ENCODE peak calls at places on chromosome X, in nine cellular contexts. W is endothelial cell, J is GM13976, D is GM23338, S is mammary epithelial cell, U is sigmoid colon, F is fibroblast of the aortic adventitia, T is WTC11, A is cardiac muscle cell. Y is an unnamed sample.

GRCh38 chrX:10906861-10907260 is 204.3 kb upstream of the HCCS start:
- DNase-seq in T (no peak), J (no peak), A (no peak), D (no peak), W (no peak), S (no peak), F (no peak), U (no peak), Y (no peak)

GRCh38 chrX:48461830-48462229 is 8.2 kb downstream of the SLC38A5 start:
- DNase-seq in A (no peak), U (no peak), F (no peak), W (no peak), D (no peak), J (peak; percentile 18), T (no peak), S (peak; percentile 82), Y (no peak)

GRCh38 chrX:101232316-101232715 is 12.7 kb downstream of the DRP2 start:
- DNase-seq in J (no peak), T (no peak), F (no peak), U (no peak), W (no peak), S (no peak), D (no peak), A (no peak), Y (no peak)

GRCh38 chrX:80354966-80355465 is 65.2 kb upstream of the TENT5D start:
- DNase-seq in J (no peak), T (no peak), A (no peak), D (no peak), W (no peak), U (no peak), S (no peak), F (no peak), Y (no peak)

GRCh38 chrX:151830911-151831310 is 81.8 kb upstream of the MAGEA4 start:
- DNase-seq in J (no peak), U (no peak), W (peak; percentile 3), F (peak; percentile 1), S (no peak), A (no peak), T (no peak), D (peak; percentile 28), Y (no peak)

GRCh38 chrX:80471582-80471981 is 51.3 kb downstream of the TENT5D start:
- DNase-seq in D (no peak), A (no peak), T (no peak), U (no peak), J (no peak), W (no peak), S (no peak), F (no peak), Y (no peak)

GRCh38 chrX:134932528-134933217 is 58.1 kb upstream of the SMIM10 start:
- DNase-seq in W (no peak), U (no peak), F (peak; percentile 61), S (peak; percentile 57), D (no peak), A (no peak), T (no peak), J (no peak), Y (no peak)

GRCh38 chrX:100870527-100870926 is 3.6 kb downstream of the NOX1 start:
- DNase-seq in A (no peak), D (no peak), S (no peak), T (no peak), U (no peak), F (no peak), W (no peak), J (no peak), Y (no peak)

GRCh38 chrX:46310815-46311497 is 234.3 kb downstream of the ZNF674 start:
- DNase-seq in U (no peak), A (no peak), T (no peak), F (no peak), J (no peak), S (no peak), D (no peak), W (no peak), Y (no peak)

GRCh38 chrX:42135583-42136228 is 212.4 kb upstream of the CASK start:
- DNase-seq in F (no peak), S (no peak), A (no peak), W (no peak), T (no peak), D (no peak), J (no peak), U (no peak), Y (no peak)

GRCh38 chrX:17022205-17022604 is 75.7 kb downstream of the REPS2 start:
- DNase-seq in W (no peak), D (no peak), T (no peak), S (peak; percentile 20), U (no peak), J (no peak), F (peak; percentile 44), A (peak; percentile 55), Y (no peak)

GRCh38 chrX:94162971-94163370 is 489.0 kb downstream of the FAM133A start:
- DNase-seq in W (no peak), T (no peak), U (no peak), J (no peak), A (no peak), S (no peak), D (no peak), F (no peak), Y (no peak)

GRCh38 chrX:95145848-95146540 is 1472.0 kb downstream of the FAM133A start:
- DNase-seq in T (no peak), A (no peak), F (no peak), W (no peak), S (peak; percentile 3), J (no peak), D (peak; percentile 2), U (no peak), Y (no peak)

GRCh38 chrX:16148896-16149295 is 18.4 kb upstream of the MAGEB17 start:
- DNase-seq in U (no peak), A (no peak), D (no peak), S (peak; percentile 75), T (no peak), W (no peak), F (no peak), J (no peak), Y (no peak)

GRCh38 chrX:6644411-6644810 is 109.5 kb upstream of the VCX3A start:
- DNase-seq in F (no peak), W (no peak), J (no peak), T (no peak), U (no peak), S (no peak), D (peak; percentile 37), A (no peak), Y (peak; percentile 2)
- TF ChIP-seq CTCF in F (peak; percentile 31), W (peak; percentile 42), J (no peak), T (no peak), U (no peak), S (peak; percentile 43), D (peak; percentile 24), A (no peak), Y (no peak)

DNA sequence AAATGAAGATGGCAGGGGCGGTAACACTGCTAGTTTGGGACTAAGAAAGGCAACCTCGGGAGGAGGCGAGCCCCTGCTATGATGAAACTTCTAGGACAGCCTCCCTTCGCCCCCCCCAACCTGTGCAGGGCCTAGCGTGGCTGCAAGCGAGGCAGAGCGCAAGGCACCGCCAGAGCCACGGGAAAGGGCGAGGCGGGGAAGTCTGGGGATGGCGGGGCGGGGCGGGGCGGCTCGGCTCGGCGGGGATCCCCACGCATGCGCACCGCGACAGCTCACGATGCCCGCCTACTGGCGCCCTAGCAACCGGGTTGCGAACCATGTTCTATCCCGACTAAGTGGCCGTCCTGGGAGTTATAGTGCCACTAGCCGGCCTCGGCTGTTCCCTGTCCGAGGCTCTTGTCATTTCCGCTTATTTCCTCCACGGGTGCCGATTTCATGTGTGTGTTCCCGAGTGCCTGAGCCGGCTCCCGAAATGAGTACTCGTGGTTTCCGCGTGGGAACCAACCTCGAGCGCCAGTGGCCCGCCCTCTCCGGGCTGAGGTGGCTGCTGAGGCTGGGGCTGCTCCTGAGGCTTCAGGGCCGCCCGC is 28.7 kb upstream of the RBMX start:
- DNase-seq in D (peak; percentile 67), S (peak; percentile 70), T (peak; percentile 72), U (peak; percentile 95), A (peak; percentile 80), J (peak; percentile 89), F (peak; percentile 82), W (peak; percentile 73), Y (peak; percentile 79)
- TF ChIP-seq CTCF in D (no peak), S (no peak), T (no peak), U (no peak), A (no peak), J (no peak), F (no peak), W (no peak), Y (no peak)

GRCh38 chrX:55488268-55488558 is 1.4 kb downstream of the USP51 start:
- DNase-seq in U (no peak), T (no peak), A (no peak), D (peak; percentile 35), J (no peak), S (no peak), W (no peak), F (no peak), Y (no peak)

GRCh38 chrX:55488559-55489314 is 911 bp downstream of the USP51 start:
- DNase-seq in T (peak; percentile 53), W (peak; percentile 35), U (peak; percentile 85), S (no peak), F (peak; percentile 19), A (peak; percentile 66), D (peak; percentile 65), J (peak; percentile 60), Y (peak; percentile 67)

GRCh38 chrX:55490974-55491373 is 1.3 kb upstream of the USP51 start:
- DNase-seq in T (no peak), W (no peak), U (no peak), J (no peak), S (no peak), A (no peak), D (no peak), F (no peak), Y (no peak)

GRCh38 chrX:55490121-55490520 is 473 bp upstream of the USP51 start:
- DNase-seq in U (no peak), S (no peak), W (no peak), A (no peak), T (no peak), J (no peak), D (no peak), F (no peak), Y (no peak)

DNA sequence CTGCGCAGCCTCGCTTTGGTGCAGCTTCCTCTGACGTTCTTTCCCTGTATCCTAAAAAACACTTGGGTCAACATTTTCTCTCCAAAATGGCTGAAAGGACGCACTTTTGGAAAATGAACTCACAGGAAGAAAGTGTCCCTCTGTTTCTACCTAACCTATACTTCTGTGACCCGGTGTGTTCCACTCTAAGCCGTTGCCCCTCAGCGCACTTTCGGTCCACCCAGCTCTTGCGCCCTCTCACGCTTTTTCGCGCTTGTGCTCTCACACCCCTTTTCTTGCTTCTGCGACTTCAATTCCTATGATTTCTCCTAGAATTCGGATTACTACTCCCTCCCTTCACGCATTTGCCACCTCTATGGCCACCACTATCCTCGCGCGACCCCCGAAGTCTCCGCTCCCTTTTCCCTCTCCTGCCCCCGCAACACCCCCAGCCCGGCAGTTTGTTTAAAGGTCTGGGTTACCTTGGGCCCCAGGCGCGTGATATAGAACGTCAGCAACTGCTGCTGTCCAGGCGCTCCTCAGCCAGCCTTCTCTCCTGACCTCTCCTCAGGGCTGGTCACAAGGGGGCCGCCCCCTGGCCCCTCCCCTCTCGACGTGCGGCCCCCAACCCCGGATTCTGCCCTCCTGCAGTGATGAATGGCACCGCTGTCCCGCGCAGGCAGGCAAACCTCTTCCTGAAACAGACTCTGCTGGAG is at the start of gene USP51:
- DNase-seq in T (peak; percentile 52), U (peak; percentile 82), A (peak; percentile 74), W (peak; percentile 40), J (peak; percentile 56), D (peak; percentile 73), F (peak; percentile 68), S (no peak), Y (peak; percentile 51)
- TF ChIP-seq CTCF in T (no peak), U (no peak), A (no peak), W (no peak), J (no peak), D (no peak), F (peak; percentile 4), S (no peak), Y (no peak)

GRCh38 chrX:57282568-57282967 is 3.9 kb upstream of the FAAH2 start:
- DNase-seq in T (no peak), D (peak; percentile 27), U (no peak), A (no peak), S (no peak), F (no peak), J (no peak), W (no peak), Y (no peak)
- TF ChIP-seq CTCF in T (no peak), D (peak; percentile 30), U (no peak), A (no peak), S (no peak), F (no peak), J (no peak), W (no peak), Y (no peak)

Y was measured in nephron progenitor cell.